ENCODE peak calls at places on chromosome X, in four cellular contexts. One of them, this sample, is unnamed.

GRCh38 chrX:68708503-68709290 is 61.2 kb downstream of the STARD8 start:
- DNase-seq in stomach: no peak
- DNase-seq in transverse colon: no peak
- DNase-seq in suprapubic skin: no peak
- DNase-seq in this sample: no peak

GRCh38 chrX:10800776-10801175 is 180.4 kb upstream of the MID1 start:
- DNase-seq in stomach: no peak
- DNase-seq in transverse colon: no peak
- DNase-seq in suprapubic skin: no peak
- DNase-seq in this sample: no peak

GRCh38 chrX:83535417-83536244 is 27.5 kb downstream of the POU3F4 start:
- DNase-seq in stomach: no peak
- DNase-seq in transverse colon: no peak
- DNase-seq in suprapubic skin: no peak
- DNase-seq in this sample: no peak

GRCh38 chrX:154775611-154776349 is 13.1 kb downstream of the DKC1 start:
- DNase-seq in stomach: no peak
- DNase-seq in transverse colon: no peak
- DNase-seq in suprapubic skin: no peak
- DNase-seq in this sample: no peak

GRCh38 chrX:65644621-65645287 is 22.7 kb upstream of the MSN start:
- DNase-seq in stomach: peak
- DNase-seq in transverse colon: peak
- DNase-seq in suprapubic skin: peak
- DNase-seq in this sample: peak

GRCh38 chrX:17375361-17375630 is 296 bp downstream of the NHS start:
- DNase-seq in stomach: no peak
- DNase-seq in transverse colon: no peak
- DNase-seq in suprapubic skin: no peak
- DNase-seq in this sample: peak

GRCh38 chrX:112851161-112851779 is 10.6 kb upstream of the AMOT start:
- DNase-seq in stomach: no peak
- DNase-seq in transverse colon: no peak
- DNase-seq in suprapubic skin: no peak
- DNase-seq in this sample: no peak

GRCh38 chrX:138945219-138945618 is 233.7 kb upstream of the FGF13 start:
- DNase-seq in stomach: no peak
- DNase-seq in transverse colon: no peak
- DNase-seq in suprapubic skin: no peak
- DNase-seq in this sample: no peak

GRCh38 chrX:80556148-80556547 is 135.9 kb downstream of the TENT5D start:
- DNase-seq in stomach: no peak
- DNase-seq in transverse colon: no peak
- DNase-seq in suprapubic skin: no peak
- DNase-seq in this sample: no peak

GRCh38 chrX:9396930-9397329 is 67.9 kb upstream of the TBL1X start:
- DNase-seq in stomach: no peak
- DNase-seq in transverse colon: no peak
- DNase-seq in suprapubic skin: no peak
- DNase-seq in this sample: no peak

GRCh38 chrX:135543924-135544323 is 23.5 kb downstream of the INTS6L start:
- DNase-seq in stomach: no peak
- DNase-seq in transverse colon: peak
- DNase-seq in suprapubic skin: no peak
- DNase-seq in this sample: no peak

GRCh38 chrX:104008831-104009230 is 4.7 kb downstream of the H2BW1 start:
- DNase-seq in stomach: no peak
- DNase-seq in transverse colon: no peak
- DNase-seq in suprapubic skin: no peak
- DNase-seq in this sample: no peak

GRCh38 chrX:119407681-119408080 is 8.5 kb downstream of the SLC25A43 start:
- DNase-seq in stomach: no peak
- DNase-seq in transverse colon: no peak
- DNase-seq in suprapubic skin: no peak
- DNase-seq in this sample: no peak

GRCh38 chrX:27966955-27967354 is 14.3 kb downstream of the DCAF8L1 start:
- DNase-seq in stomach: no peak
- DNase-seq in transverse colon: peak
- DNase-seq in suprapubic skin: no peak
- DNase-seq in this sample: no peak

GRCh38 chrX:17617794-17618193 is 119.5 kb upstream of the SCML1 start:
- DNase-seq in stomach: no peak
- DNase-seq in transverse colon: no peak
- DNase-seq in suprapubic skin: no peak
- DNase-seq in this sample: no peak

GRCh38 chrX:65811558-65812228 is 144.2 kb downstream of the MSN start:
- DNase-seq in stomach: no peak
- DNase-seq in transverse colon: no peak
- DNase-seq in suprapubic skin: no peak
- DNase-seq in this sample: no peak

GRCh38 chrX:152926923-152927322 is 29.1 kb downstream of the ZNF185 start:
- DNase-seq in stomach: no peak
- DNase-seq in transverse colon: no peak
- DNase-seq in suprapubic skin: no peak
- DNase-seq in this sample: no peak

GRCh38 chrX:120617996-120618630 is 11.7 kb downstream of the C1GALT1C1 start:
- DNase-seq in stomach: no peak
- DNase-seq in transverse colon: no peak
- DNase-seq in suprapubic skin: no peak
- DNase-seq in this sample: no peak

GRCh38 chrX:155113097-155113496 is 41.8 kb downstream of the BRCC3 start:
- DNase-seq in stomach: no peak
- DNase-seq in transverse colon: no peak
- DNase-seq in suprapubic skin: no peak
- DNase-seq in this sample: no peak

GRCh38 chrX:140091276-140091886 is 126.1 kb upstream of the CXorf66 start:
- DNase-seq in stomach: peak
- DNase-seq in transverse colon: peak
- DNase-seq in suprapubic skin: no peak
- DNase-seq in this sample: peak

GRCh38 chrX:19344661-19345060 is 934 bp downstream of the PDHA1 start:
- DNase-seq in stomach: no peak
- DNase-seq in transverse colon: no peak
- DNase-seq in suprapubic skin: no peak
- DNase-seq in this sample: no peak

GRCh38 chrX:115494133-115494532 is 66.8 kb upstream of the PLS3 start:
- DNase-seq in stomach: no peak
- DNase-seq in transverse colon: no peak
- DNase-seq in suprapubic skin: no peak
- DNase-seq in this sample: no peak

GRCh38 chrX:11352296-11352741 is 59.1 kb downstream of the AMELX start:
- DNase-seq in stomach: no peak
- DNase-seq in transverse colon: no peak
- DNase-seq in suprapubic skin: no peak
- DNase-seq in this sample: no peak

GRCh38 chrX:13078739-13079444 is 34.5 kb upstream of the FAM9C start:
- DNase-seq in stomach: peak
- DNase-seq in transverse colon: peak
- DNase-seq in suprapubic skin: no peak
- DNase-seq in this sample: peak

GRCh38 chrX:43961699-43962098 is 11.5 kb downstream of the NDP start:
- DNase-seq in stomach: no peak
- DNase-seq in transverse colon: no peak
- DNase-seq in suprapubic skin: no peak
- DNase-seq in this sample: no peak

GRCh38 chrX:49912866-49913265 is 9.5 kb upstream of the CLCN5 start:
- DNase-seq in stomach: no peak
- DNase-seq in transverse colon: no peak
- DNase-seq in suprapubic skin: no peak
- DNase-seq in this sample: no peak

GRCh38 chrX:49912086-49912485 is 10.3 kb upstream of the CLCN5 start:
- DNase-seq in stomach: no peak
- DNase-seq in transverse colon: no peak
- DNase-seq in suprapubic skin: no peak
- DNase-seq in this sample: no peak

GRCh38 chrX:49915352-49916222 is 6.8 kb upstream of the CLCN5 start:
- DNase-seq in stomach: peak
- DNase-seq in transverse colon: peak
- DNase-seq in suprapubic skin: no peak
- DNase-seq in this sample: no peak

DNA sequence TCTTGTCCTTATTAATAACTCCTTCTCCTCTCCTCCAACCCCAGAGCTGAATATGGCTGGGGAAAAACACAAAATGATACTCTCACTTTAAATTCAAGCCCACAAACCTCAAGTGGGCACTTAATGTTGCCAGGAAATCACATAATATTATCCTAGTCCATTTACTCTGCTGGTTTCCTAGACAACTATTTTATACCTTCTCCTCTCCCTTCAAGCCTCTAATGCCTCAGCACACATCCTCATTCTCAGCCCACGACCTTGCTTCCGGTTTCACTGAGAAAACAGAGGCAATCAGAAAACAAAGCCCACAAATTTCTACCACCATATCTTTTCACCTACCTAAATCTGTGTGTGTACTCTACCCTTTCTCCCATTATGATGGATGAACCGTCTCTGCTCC is 12.1 kb upstream of the CLCN5 start:
- DNase-seq in stomach: no peak
- DNase-seq in transverse colon: no peak
- DNase-seq in suprapubic skin: no peak
- DNase-seq in this sample: no peak
- TF ChIP-seq POLR2AphosphoS5 in stomach: no peak
- TF ChIP-seq POLR2AphosphoS5 in transverse colon: no peak
- TF ChIP-seq POLR2AphosphoS5 in suprapubic skin: no peak
- TF ChIP-seq POLR2AphosphoS5 in this sample: no peak

GRCh38 chrX:29693912-29694311 is 521.5 kb upstream of the MAGEB2 start:
- DNase-seq in stomach: no peak
- DNase-seq in transverse colon: no peak
- DNase-seq in suprapubic skin: no peak
- DNase-seq in this sample: no peak
- TF ChIP-seq EP300 in stomach: no peak
- TF ChIP-seq EP300 in transverse colon: no peak
- TF ChIP-seq EP300 in suprapubic skin: no peak
- TF ChIP-seq EP300 in this sample: no peak

DNA sequence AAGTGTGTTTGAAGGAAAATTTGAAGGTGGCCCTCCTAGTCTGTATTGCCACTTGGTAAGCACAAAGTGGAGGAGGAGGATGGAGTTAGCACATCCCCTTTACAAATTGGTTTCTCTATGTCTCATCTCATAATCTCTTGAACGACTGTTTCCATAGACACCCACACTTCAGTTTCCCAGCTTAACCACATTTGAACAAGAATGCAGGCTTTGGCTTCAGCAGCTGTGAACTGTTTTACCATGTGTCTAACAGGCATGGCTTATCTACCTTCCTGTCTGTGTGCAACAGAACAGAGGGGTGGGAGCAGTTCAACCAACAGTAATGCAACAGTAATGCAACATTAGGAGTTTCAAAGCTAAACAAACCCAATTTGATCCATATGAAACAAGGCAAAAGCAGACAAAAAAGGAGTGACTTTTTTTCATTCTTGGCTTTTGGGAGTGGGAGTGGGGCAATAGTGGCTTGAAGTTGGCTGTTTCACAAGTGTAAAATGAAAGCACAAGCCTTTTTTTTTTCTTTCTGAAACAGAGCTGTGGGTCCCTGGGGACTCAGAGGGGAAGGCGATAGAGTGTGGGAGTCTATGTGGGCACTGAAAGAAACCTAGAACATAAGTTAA is 108.0 kb downstream of the ITM2A start:
- DNase-seq in stomach: no peak
- DNase-seq in transverse colon: no peak
- DNase-seq in suprapubic skin: no peak
- DNase-seq in this sample: no peak
- TF ChIP-seq POLR2AphosphoS5 in stomach: no peak
- TF ChIP-seq POLR2AphosphoS5 in transverse colon: no peak
- TF ChIP-seq POLR2AphosphoS5 in suprapubic skin: no peak
- TF ChIP-seq POLR2AphosphoS5 in this sample: no peak

GRCh38 chrX:15493118-15494082 is at the start of gene PIR:
- DNase-seq in stomach: peak
- DNase-seq in transverse colon: peak
- DNase-seq in suprapubic skin: peak
- DNase-seq in this sample: peak
- TF ChIP-seq EP300 in stomach: no peak
- TF ChIP-seq EP300 in transverse colon: no peak
- TF ChIP-seq EP300 in suprapubic skin: no peak
- TF ChIP-seq EP300 in this sample: no peak

DNA sequence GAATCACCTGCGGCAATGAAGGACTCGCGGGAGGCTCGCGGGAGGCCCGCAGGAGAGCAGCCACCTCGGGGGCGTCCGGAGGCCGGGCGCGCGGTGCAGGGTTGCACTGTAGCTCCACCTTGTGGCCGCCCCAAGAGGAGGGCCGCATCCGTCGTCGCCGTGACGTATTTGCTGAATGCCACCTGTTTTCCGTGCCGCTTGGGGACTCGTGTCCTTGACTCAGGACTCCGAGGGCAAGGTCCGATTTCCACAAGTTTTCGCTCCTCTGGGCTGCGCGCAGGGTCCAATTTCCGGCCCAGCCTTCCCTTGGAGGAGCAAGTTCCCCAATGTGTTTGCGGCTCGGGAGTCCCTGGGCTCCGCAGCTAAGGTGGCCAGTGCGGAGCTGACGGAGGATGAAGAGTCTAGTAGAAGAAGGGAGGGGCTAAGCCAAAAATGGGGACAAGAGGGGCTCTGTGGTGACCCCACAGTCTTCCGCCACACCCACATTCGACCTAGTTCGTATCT is 10.7 kb upstream of the DLG3 start:
- DNase-seq in stomach: peak
- DNase-seq in transverse colon: peak
- DNase-seq in suprapubic skin: no peak
- DNase-seq in this sample: peak
- TF ChIP-seq POLR2AphosphoS5 in stomach: no peak
- TF ChIP-seq POLR2AphosphoS5 in transverse colon: no peak
- TF ChIP-seq POLR2AphosphoS5 in suprapubic skin: no peak
- TF ChIP-seq POLR2AphosphoS5 in this sample: no peak

This sample was measured in sigmoid colon.